ENCODE peak calls at places on chromosome 17, in five cellular contexts. X is CD4-positive, alpha-beta T cell; F is upper lobe of right lung; Y is heart left ventricle; U is OCI-LY7. W is an unnamed sample.

GRCh38 chr17:45848868-45849535 is 4.3 kb downstream of the SPPL2C start:
- DNase-seq in X (no peak), F (no peak), Y (peak), U (no peak), W (peak)

GRCh38 chr17:59220328-59221158 is at the start of gene GDPD1:
- DNase-seq in X (peak), F (peak), Y (peak), U (peak), W (peak)

GRCh38 chr17:62805234-62805633 is 2.9 kb downstream of the MARCHF10 start:
- DNase-seq in X (no peak), F (no peak), Y (no peak), U (no peak), W (no peak)

GRCh38 chr17:28908640-28909098 is 5.8 kb upstream of the DHRS13 start:
- DNase-seq in X (no peak), F (no peak), Y (no peak), U (no peak), W (no peak)

GRCh38 chr17:60695960-60696359 is 18.3 kb downstream of the BCAS3 start:
- DNase-seq in X (no peak), F (no peak), Y (no peak), U (no peak), W (no peak)

GRCh38 chr17:66450008-66450856 is 147.8 kb downstream of the PRKCA start:
- DNase-seq in X (no peak), F (no peak), Y (no peak), U (no peak), W (no peak)

GRCh38 chr17:81422776-81423697 is 27.8 kb downstream of the BAHCC1 start:
- DNase-seq in X (no peak), F (peak), Y (peak), U (no peak), W (no peak)

GRCh38 chr17:35977509-35977908 is 3.8 kb downstream of the CCL16 start:
- DNase-seq in X (no peak), F (no peak), Y (no peak), U (no peak), W (no peak)

GRCh38 chr17:10742431-10742830 is 12.6 kb upstream of the TMEM220 start:
- DNase-seq in X (no peak), F (no peak), Y (no peak), U (no peak), W (no peak)

GRCh38 chr17:27569257-27569722 is 61.7 kb upstream of the LGALS9 start:
- DNase-seq in X (peak), F (no peak), Y (no peak), U (peak), W (no peak)

GRCh38 chr17:33204701-33205100 is 88.4 kb downstream of the ASIC2 start:
- DNase-seq in X (no peak), F (no peak), Y (no peak), U (no peak), W (no peak)

GRCh38 chr17:43767713-43768059 is 9.1 kb upstream of the SOST start:
- DNase-seq in X (no peak), F (no peak), Y (no peak), U (no peak), W (no peak)

GRCh38 chr17:80868022-80868609 is 123.5 kb upstream of the CHMP6 start:
- DNase-seq in X (no peak), F (no peak), Y (no peak), U (no peak), W (no peak)

GRCh38 chr17:82917656-82918345 is 78.0 kb upstream of the ZNF750 start:
- DNase-seq in X (peak), F (no peak), Y (no peak), U (peak), W (no peak)

GRCh38 chr17:77332981-77333685 is 192.4 kb downstream of the SEC14L1 start:
- DNase-seq in X (no peak), F (peak), Y (no peak), U (peak), W (no peak)

GRCh38 chr17:59783221-59784016 is 76.0 kb downstream of the VMP1 start:
- DNase-seq in X (no peak), F (no peak), Y (no peak), U (peak), W (no peak)

GRCh38 chr17:44557653-44558285 is 485 bp downstream of the FZD2 start:
- DNase-seq in X (no peak), F (peak), Y (peak), U (no peak), W (no peak)

GRCh38 chr17:42167807-42168206 is 13.0 kb upstream of the RAB5C start:
- DNase-seq in X (no peak), F (no peak), Y (no peak), U (no peak), W (no peak)

GRCh38 chr17:69246202-69246601 is 17.6 kb upstream of the ABCA10 start:
- DNase-seq in X (no peak), F (no peak), Y (no peak), U (no peak), W (no peak)

GRCh38 chr17:1490643-1491405 is 1.7 kb downstream of the MYO1C start:
- DNase-seq in X (peak), F (peak), Y (peak), U (peak), W (no peak)

GRCh38 chr17:83143817-83144231 is 64.4 kb downstream of the METRNL start:
- DNase-seq in X (no peak), F (no peak), Y (no peak), U (no peak), W (no peak)

GRCh38 chr17:38897176-38897575 is 27.3 kb downstream of the LASP1 start:
- DNase-seq in X (no peak), F (no peak), Y (peak), U (no peak), W (no peak)

GRCh38 chr17:7893226-7893880 is 4.8 kb downstream of the CHD3 start:
- DNase-seq in X (no peak), F (peak), Y (no peak), U (no peak), W (no peak)

GRCh38 chr17:75602644-75603043 is 15.0 kb downstream of the MYO15B start:
- DNase-seq in X (no peak), F (no peak), Y (no peak), U (no peak), W (no peak)
- H3K27ac ChIP-seq in X (no peak), F (no peak), Y (no peak), U (no peak), W (no peak)

GRCh38 chr17:72139213-72139612 is 18.4 kb downstream of the SOX9 start:
- DNase-seq in X (no peak), F (no peak), Y (no peak), U (no peak), W (no peak)

GRCh38 chr17:72142614-72143013 is 21.8 kb downstream of the SOX9 start:
- DNase-seq in X (no peak), F (no peak), Y (no peak), U (no peak), W (no peak)

GRCh38 chr17:72134560-72135399 is 14.0 kb downstream of the SOX9 start:
- DNase-seq in X (no peak), F (no peak), Y (no peak), U (no peak), W (no peak)

GRCh38 chr17:72135546-72136325 is 14.9 kb downstream of the SOX9 start:
- DNase-seq in X (no peak), F (no peak), Y (no peak), U (no peak), W (no peak)

GRCh38 chr17:72136692-72137550 is 16.1 kb downstream of the SOX9 start:
- DNase-seq in X (no peak), F (no peak), Y (no peak), U (no peak), W (no peak)
- H3K27ac ChIP-seq in X (no peak), F (no peak), Y (no peak), U (no peak), W (no peak)

GRCh38 chr17:4631836-4632582 is 9.5 kb downstream of the ALOX15 start:
- DNase-seq in X (no peak), F (peak), Y (no peak), U (no peak), W (no peak)
- H3K27ac ChIP-seq in X (no peak), F (no peak), Y (no peak), U (no peak), W (no peak)

GRCh38 chr17:75535871-75536270 is 10.4 kb downstream of the LLGL2 start:
- DNase-seq in X (no peak), F (no peak), Y (no peak), U (no peak), W (no peak)
- H3K27ac ChIP-seq in X (no peak), F (peak), Y (no peak), U (no peak), W (no peak)

GRCh38 chr17:56752263-56752662 is 81.5 kb downstream of the C17orf67 start:
- DNase-seq in X (no peak), F (no peak), Y (no peak), U (no peak), W (no peak)
- H3K27ac ChIP-seq in X (no peak), F (no peak), Y (no peak), U (no peak), W (no peak)

GRCh38 chr17:16477666-16478065 is 14.3 kb downstream of the LRRC75A start:
- DNase-seq in X (no peak), F (no peak), Y (no peak), U (no peak), W (no peak)
- H3K27ac ChIP-seq in X (no peak), F (peak), Y (peak), U (no peak), W (no peak)

DNA sequence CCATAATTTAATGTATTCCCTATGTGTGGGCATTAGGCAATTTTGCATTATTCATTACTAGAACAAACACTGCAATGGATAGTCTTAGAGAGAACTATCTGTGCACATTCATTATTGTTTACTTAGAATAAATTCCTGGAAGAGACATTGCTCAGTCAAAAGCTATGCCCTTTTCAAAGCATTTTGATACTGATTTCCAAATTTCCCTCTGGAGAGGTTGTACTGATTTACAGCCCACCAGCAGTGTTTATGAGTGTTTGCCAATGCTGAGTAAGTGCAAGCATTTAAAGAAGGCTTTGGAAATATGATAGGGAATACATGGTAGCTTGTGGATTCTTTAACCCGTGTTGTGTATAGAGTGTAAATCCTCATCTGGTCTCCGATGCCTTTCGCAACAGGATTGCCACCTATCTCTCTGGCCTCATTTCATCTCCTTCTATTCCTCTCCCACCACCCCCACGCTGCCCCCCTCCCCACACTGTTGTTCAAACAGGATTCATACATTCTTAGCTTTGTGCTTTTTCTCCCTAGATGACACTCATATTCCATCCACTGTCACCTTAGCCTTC is 33.4 kb upstream of the MMD start:
- DNase-seq in X (no peak), F (no peak), Y (no peak), U (no peak), W (no peak)
- H3K27ac ChIP-seq in X (no peak), F (no peak), Y (no peak), U (no peak), W (no peak)

DNA sequence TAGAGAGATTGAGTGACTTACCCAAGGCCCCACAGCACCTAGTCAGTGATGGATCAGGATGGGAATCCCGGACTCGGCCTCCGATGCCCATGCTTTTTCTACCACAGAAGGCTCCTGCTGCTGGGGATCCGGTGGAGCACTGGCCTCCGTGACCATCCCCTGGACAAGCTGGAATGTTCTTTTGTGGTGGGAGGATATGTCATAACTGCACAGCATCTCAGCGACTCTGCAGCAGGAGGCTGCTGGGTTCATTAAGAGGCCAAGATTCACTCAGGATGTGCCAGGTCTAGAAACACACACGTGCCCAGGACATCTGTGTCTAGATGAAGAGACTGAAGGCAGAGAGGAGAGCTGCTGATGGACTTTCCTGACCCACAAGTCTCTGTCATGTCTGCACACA is 34.7 kb upstream of the NGFR start:
- DNase-seq in X (no peak), F (no peak), Y (no peak), U (no peak), W (no peak)
- H3K27ac ChIP-seq in X (no peak), F (no peak), Y (no peak), U (no peak), W (no peak)